ENCODE peak calls at places on chromosomes 5 and 9, in four cellular contexts. Q is HepG2, P is neural progenitor cell, I is K562. V is an unnamed sample.
A peak's percentile ranks its signal among the peaks of the same experiment; 100 is the strongest.

GRCh38 chr9:94526951-94527350 is 27.9 kb upstream of the PCAT7 start:
- DNase-seq in P (no peak), I (no peak), Q (no peak), V (no peak)

GRCh38 chr9:92954078-92954861 is 6.9 kb downstream of the FGD3 start:
- DNase-seq in I (no peak), P (no peak), Q (no peak), V (peak; percentile 58)

GRCh38 chr9:27542519-27542918 is 12.9 kb upstream of the MOB3B start:
- DNase-seq in Q (no peak), I (no peak), P (no peak), V (peak; percentile 7)

GRCh38 chr5:33755216-33755615 is 136.6 kb downstream of the ADAMTS12 start:
- DNase-seq in P (no peak), I (no peak), Q (no peak), V (peak; percentile 26)

GRCh38 chr5:91224459-91224858 is 158.7 kb downstream of the ARRDC3 start:
- DNase-seq in Q (no peak), P (no peak), I (no peak), V (peak; percentile 54)

GRCh38 chr5:92380069-92380770 is 997.1 kb upstream of the ARRDC3 start:
- DNase-seq in Q (no peak), I (no peak), P (no peak), V (peak; percentile 36)

GRCh38 chr5:179152941-179153340 is 92.8 kb downstream of the ZNF354C start:
- DNase-seq in Q (no peak), P (no peak), I (no peak), V (no peak)

GRCh38 chr5:181069767-181070491 is 29.9 kb downstream of the BTNL9 start:
- DNase-seq in Q (no peak), P (peak; percentile 51), I (peak; percentile 54), V (no peak)

GRCh38 chr5:73299665-73300435 is 126.9 kb downstream of the TMEM174 start:
- DNase-seq in P (peak; percentile 81), I (no peak), Q (no peak), V (no peak)

GRCh38 chr5:36240779-36241635 is 718 bp downstream of the NADK2 start:
- DNase-seq in P (peak; percentile 82), I (peak; percentile 74), Q (peak; percentile 40), V (peak; percentile 54)

GRCh38 chr9:37503736-37504135 is 18.0 kb downstream of the POLR1E start:
- DNase-seq in P (no peak), I (no peak), Q (no peak), V (peak; percentile 3)

GRCh38 chr5:41925555-41925946 is 470 bp downstream of the FBXO4 start:
- DNase-seq in I (peak; percentile 54), Q (peak; percentile 39), P (peak; percentile 18), V (peak; percentile 37)

GRCh38 chr5:181261320-181262085 is 560 bp upstream of the TRIM52 start:
- DNase-seq in I (peak; percentile 75), P (peak; percentile 81), Q (peak; percentile 61), V (peak; percentile 49)

GRCh38 chr9:82164159-82164558 is 175.6 kb downstream of the SPATA31D1 start:
- DNase-seq in P (no peak), Q (no peak), I (no peak), V (no peak)

GRCh38 chr5:19261879-19262278 is 726.1 kb downstream of the CDH18 start:
- DNase-seq in I (no peak), P (no peak), Q (no peak), V (no peak)

GRCh38 chr5:64210866-64211265 is 45.2 kb downstream of the RNF180 start:
- DNase-seq in I (no peak), P (no peak), Q (no peak), V (peak; percentile 90)

GRCh38 chr9:130872912-130873503 is 23.6 kb downstream of the QRFP start:
- DNase-seq in Q (peak; percentile 84), I (no peak), P (no peak), V (no peak)

GRCh38 chr5:133377736-133378135 is 234.6 kb downstream of the FSTL4 start:
- DNase-seq in I (no peak), Q (no peak), P (no peak), V (no peak)

GRCh38 chr5:91643796-91644195 is 260.7 kb upstream of the ARRDC3 start:
- DNase-seq in P (no peak), I (no peak), Q (no peak), V (peak; percentile 20)

GRCh38 chr9:121206516-121207370 is 5.1 kb upstream of the RAB14 start:
- DNase-seq in I (no peak), P (no peak), Q (no peak), V (peak; percentile 55)

GRCh38 chr5:27598576-27598975 is 560.2 kb upstream of the CDH9 start:
- DNase-seq in P (no peak), Q (no peak), I (no peak), V (peak; percentile 35)

GRCh38 chr5:21219255-21219654 is 1231.3 kb upstream of the CDH18 start:
- DNase-seq in Q (no peak), I (no peak), P (no peak), V (peak; percentile 53)

GRCh38 chr5:1399737-1400136 is 45.5 kb downstream of the SLC6A3 start:
- DNase-seq in P (no peak), I (no peak), Q (no peak), V (no peak)

GRCh38 chr5:157801-158200 is 33.5 kb upstream of the LRRC14B start:
- DNase-seq in P (no peak), I (no peak), Q (no peak), V (no peak)

GRCh38 chr9:126001581-126002225 is 254.5 kb downstream of the PBX3 start:
- DNase-seq in I (no peak), P (no peak), Q (no peak), V (no peak)

GRCh38 chr5:51371052-51371451 is 12.2 kb upstream of the ISL1 start:
- DNase-seq in I (no peak), Q (no peak), P (no peak), V (no peak)

DNA sequence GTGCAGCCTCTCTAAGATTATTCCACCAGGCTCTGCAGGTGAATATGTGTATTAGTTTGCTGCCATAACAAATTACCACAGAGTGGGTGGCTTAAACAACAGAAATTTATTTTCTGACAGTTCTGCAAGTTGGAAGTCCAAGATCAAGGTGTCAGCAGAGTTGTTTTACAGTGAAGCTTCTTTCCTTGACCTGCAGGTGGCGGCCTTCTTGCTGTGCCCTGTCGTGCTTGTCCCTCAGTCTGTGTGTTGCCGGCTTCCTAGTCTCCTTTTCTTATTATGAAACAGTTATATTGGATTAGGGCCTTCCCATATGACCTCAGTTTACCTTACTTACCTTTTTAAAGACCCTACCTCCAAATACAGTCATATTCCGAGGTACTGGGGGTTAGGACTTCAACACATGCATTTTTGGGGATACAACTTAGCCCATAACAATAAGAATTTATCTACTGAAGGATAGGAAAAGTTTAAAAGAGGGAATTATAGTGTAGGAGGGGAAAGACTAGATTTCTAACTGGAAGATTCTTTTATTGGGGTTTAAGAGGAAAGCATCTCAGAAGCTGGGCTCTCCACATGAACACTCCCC is 97.4 kb downstream of the OSTF1 start:
- DNase-seq in P (peak; percentile 51), I (peak; percentile 18), Q (peak; percentile 16), V (no peak)
- TF ChIP-seq CTCF in P (peak; percentile 73), I (peak; percentile 64), Q (peak; percentile 61), V (peak; percentile 59)

GRCh38 chr5:75438722-75439121 is 72.7 kb downstream of the CERT1 start:
- DNase-seq in P (no peak), Q (no peak), I (no peak), V (no peak)

GRCh38 chr5:75446068-75446467 is 65.4 kb downstream of the CERT1 start:
- DNase-seq in Q (no peak), I (no peak), P (no peak), V (no peak)

DNA sequence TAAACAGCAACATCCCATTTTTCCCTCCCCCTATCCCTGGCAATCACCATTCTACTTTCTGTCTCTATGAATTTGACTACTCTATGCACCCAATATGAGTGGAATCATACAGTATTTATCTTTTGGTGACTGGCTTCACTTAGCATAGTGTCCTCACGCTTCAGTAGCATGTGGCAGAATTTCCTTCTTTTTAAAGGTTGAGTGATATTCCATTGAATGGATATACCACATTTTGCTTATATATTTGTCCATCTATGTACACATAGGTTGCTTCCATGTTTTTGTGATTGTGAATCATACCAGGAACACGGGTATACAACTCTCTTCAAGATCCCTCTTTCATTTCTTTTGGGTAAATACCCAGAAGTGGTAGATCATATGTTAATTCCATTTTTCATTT is 69.9 kb downstream of the CERT1 start:
- DNase-seq in Q (no peak), I (no peak), P (no peak), V (no peak)
- H3K27ac ChIP-seq in Q (no peak overlapping the region), I (no peak overlapping the region), P (no peak overlapping the region), V (no peak overlapping the region)

DNA sequence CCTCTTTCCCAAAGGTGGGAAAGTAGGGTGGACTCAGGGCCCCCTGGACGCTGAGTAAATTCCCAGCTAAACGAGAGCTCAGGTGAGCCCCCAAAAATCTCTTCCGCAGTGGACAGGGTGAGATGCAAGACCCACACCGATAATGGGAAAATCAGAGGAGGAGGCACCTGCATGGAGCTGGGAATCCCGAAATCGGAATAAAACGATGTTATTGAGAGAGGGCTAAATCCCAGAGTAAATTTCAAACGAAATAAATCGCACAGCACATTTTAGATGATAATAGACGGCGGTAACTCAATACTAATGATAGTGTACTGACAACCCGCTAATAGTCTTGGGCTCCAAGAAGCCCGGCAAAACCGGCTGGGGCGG is 3.0 kb upstream of the BARHL1 start:
- DNase-seq in P (no peak), I (no peak), Q (no peak), V (no peak)
- TF ChIP-seq EZH2 in P (no peak), I (no peak), Q (no peak), V (no peak)

DNA sequence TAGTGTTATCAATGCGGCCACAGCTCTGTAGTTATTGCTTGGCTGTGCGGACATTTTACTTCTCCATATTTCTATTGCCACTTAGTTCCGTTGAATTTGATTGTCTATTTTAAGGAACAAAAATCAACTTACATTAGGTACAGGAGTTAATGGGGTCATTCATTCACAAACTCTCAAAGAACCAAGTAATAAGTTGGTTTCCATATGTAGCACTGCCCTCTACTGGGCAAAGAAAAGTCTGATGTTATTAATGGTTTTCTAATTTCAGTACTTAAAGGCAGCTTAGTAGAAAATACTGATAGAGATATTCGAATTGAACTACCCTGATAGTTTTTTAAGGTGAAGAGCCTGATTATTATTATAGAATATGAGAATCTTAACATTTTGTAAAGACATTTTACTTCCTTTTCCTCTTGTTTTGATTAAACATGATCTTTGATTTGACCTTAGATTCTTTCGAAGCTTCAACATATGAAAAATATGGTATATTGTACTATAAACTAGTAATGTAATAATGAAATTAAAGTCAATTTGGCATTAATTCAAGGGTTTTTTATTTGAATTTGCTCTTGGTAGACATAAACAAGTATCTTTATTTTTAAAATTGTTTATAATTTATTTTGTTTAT is 119.5 kb upstream of the CTNND2 start:
- DNase-seq in P (peak; percentile 74), Q (peak; percentile 33), I (peak; percentile 4), V (peak; percentile 25)
- TF ChIP-seq CTCF in P (peak; percentile 91), Q (peak; percentile 62), I (no peak), V (peak; percentile 62)

DNA sequence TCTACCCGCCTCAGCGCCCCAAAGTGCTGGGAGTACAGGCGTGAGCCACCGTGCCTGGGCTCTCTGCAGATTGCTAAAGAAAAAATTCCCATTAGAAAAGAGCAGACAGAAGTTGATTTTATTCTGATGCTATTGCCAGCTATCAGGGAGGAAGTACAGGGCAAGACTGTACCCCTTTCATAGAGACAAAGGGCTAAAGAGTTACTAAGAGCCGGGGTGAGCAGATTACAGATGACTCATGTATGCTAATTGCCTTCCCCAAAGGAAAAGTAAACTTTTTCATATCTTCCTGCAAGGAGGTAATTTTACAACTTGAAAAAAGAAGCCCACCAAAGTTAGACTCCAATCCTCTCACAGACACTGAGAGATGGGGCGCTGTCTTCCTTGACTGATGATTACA is 42.3 kb upstream of the MCTP1 start:
- DNase-seq in I (no peak), P (no peak), Q (no peak), V (peak; percentile 11)
- H3K27ac ChIP-seq in I (no peak overlapping the region), P (no peak overlapping the region), Q (no peak overlapping the region), V (no peak overlapping the region)

GRCh38 chr9:88076286-88077070 is 61.8 kb downstream of the SPATA31C2 start:
- DNase-seq in P (peak; percentile 83), I (peak; percentile 39), Q (peak; percentile 50), V (peak; percentile 85)
- TF ChIP-seq EZH2 in P (no peak), I (no peak), Q (no peak), V (no peak)